ENCODE peak calls at places on chromosomes 12 and 14, in seven cellular contexts. F is LHCN-M2, H is smooth muscle cell of the brain vasculature, X is stromal cell of bone marrow, W is NCI-H460, K is amniotic stem cell, U is fibroblast of gingiva. P is an unnamed sample.
A peak's percentile ranks its signal among the peaks of the same experiment; 100 is the strongest.

GRCh38 chr12:125610971-125611370 is 545.7 kb downstream of the AACS start:
- DNase-seq in F (no peak), H (no peak), X (no peak), W (no peak), K (no peak), U (no peak), P (no peak)

GRCh38 chr12:108337235-108338223 is 1.6 kb downstream of the CMKLR1 start:
- DNase-seq in F (peak; percentile 80), H (no peak), X (no peak), W (peak; percentile 26), K (no peak), U (peak; percentile 46), P (no peak)

GRCh38 chr12:52130695-52131094 is 51.2 kb downstream of the SMIM41 start:
- DNase-seq in F (no peak), H (no peak), X (no peak), W (no peak), K (no peak), U (no peak), P (no peak)

GRCh38 chr12:67909091-67909531 is 80.1 kb upstream of the IFNG-AS1 start:
- DNase-seq in F (peak; percentile 67), H (no peak), X (peak; percentile 13), W (no peak), K (no peak), U (no peak), P (peak; percentile 90)

GRCh38 chr12:3600039-3600720 is 109.2 kb downstream of the PRMT8 start:
- DNase-seq in F (peak; percentile 10), H (no peak), X (no peak), W (no peak), K (no peak), U (no peak), P (no peak)

GRCh38 chr14:50389668-50390441 is 6.8 kb downstream of the CDKL1 start:
- DNase-seq in F (no peak), H (no peak), X (no peak), W (no peak), K (no peak), U (no peak), P (no peak)

GRCh38 chr14:97120204-97121120 is 323.3 kb downstream of the VRK1 start:
- DNase-seq in F (no peak), H (no peak), X (no peak), W (no peak), K (no peak), U (no peak), P (no peak)

GRCh38 chr14:58587271-58587670 is 50.5 kb upstream of the DACT1 start:
- DNase-seq in F (peak; percentile 5), H (no peak), X (peak; percentile 27), W (no peak), K (peak; percentile 22), U (no peak), P (peak; percentile 54)

GRCh38 chr14:61498811-61499210 is 177.4 kb downstream of the PRKCH start:
- DNase-seq in F (peak; percentile 69), H (no peak), X (peak; percentile 77), W (no peak), K (no peak), U (peak; percentile 80), P (no peak)

P was measured in GM04504.